ENCODE peak calls at places on chromosomes 7 and 10, in ten cellular contexts. U is colonic mucosa, I is right atrium auricular region, X is tibial artery, H is dorsolateral prefrontal cortex, B is Calu3, J is bronchial epithelial cell, C is upper lobe of right lung, A is fibroblast of pulmonary artery, D is GM20000. L is an unnamed sample.

GRCh38 chr10:131875501-131875900 is 25.3 kb upstream of the PPP2R2D start:
- DNase-seq in B (no peak), H (no peak), A (no peak), U (no peak), I (no peak), J (no peak), D (no peak), C (peak), X (no peak), L (no peak)

GRCh38 chr10:90136731-90137316 is 435.4 kb downstream of the KIF20B start:
- DNase-seq in C (no peak), I (no peak), A (peak), D (no peak), X (no peak), H (no peak), J (peak), U (no peak), B (no peak), L (no peak)

GRCh38 chr10:35195361-35196306 is 69.0 kb downstream of the CREM start:
- DNase-seq in B (peak), H (peak), D (peak), X (peak), U (peak), J (peak), A (peak), C (no peak), I (peak), L (no peak)

GRCh38 chr7:95609277-95609971 is 13.1 kb upstream of the PDK4 start:
- DNase-seq in J (peak), I (no peak), U (peak), D (no peak), A (peak), X (no peak), H (no peak), C (no peak), B (no peak), L (no peak)

GRCh38 chr10:132251928-132252327 is 55.8 kb downstream of the STK32C start:
- DNase-seq in H (no peak), D (no peak), U (no peak), A (no peak), I (no peak), C (no peak), B (no peak), X (no peak), J (no peak), L (no peak)

GRCh38 chr10:58266003-58266825 is 1.5 kb downstream of the IPMK start:
- DNase-seq in C (no peak), U (peak), H (no peak), X (no peak), J (peak), I (no peak), D (peak), A (peak), B (no peak), L (no peak)

GRCh38 chr10:67788028-67788886 is 49.7 kb downstream of the DNAJC12 start:
- DNase-seq in U (peak), B (peak), I (no peak), X (no peak), A (peak), D (peak), J (peak), C (peak), H (no peak), L (no peak)

GRCh38 chr10:62374862-62375710 is 917 bp downstream of the ZNF365 start:
- DNase-seq in C (no peak), X (no peak), D (no peak), H (no peak), I (no peak), B (peak), J (peak), A (no peak), U (no peak), L (no peak)

GRCh38 chr10:72756674-72757385 is 64.9 kb downstream of the MCU start:
- DNase-seq in A (peak), I (no peak), U (no peak), J (no peak), C (no peak), H (no peak), B (no peak), D (no peak), X (no peak), L (no peak)

GRCh38 chr7:121081327-121081936 is 92.9 kb downstream of the CPED1 start:
- DNase-seq in A (peak), C (no peak), U (no peak), X (no peak), H (no peak), B (no peak), J (peak), I (no peak), D (peak), L (no peak)

GRCh38 chr7:152624218-152624617 is 51.7 kb downstream of the XRCC2 start:
- DNase-seq in J (no peak), I (no peak), U (no peak), X (no peak), H (no peak), C (no peak), A (no peak), D (no peak), B (no peak), L (no peak)

GRCh38 chr10:128393546-128393945 is 267.3 kb upstream of the MKI67 start:
- DNase-seq in B (no peak), D (no peak), I (peak), C (no peak), J (no peak), X (no peak), U (no peak), H (no peak), A (no peak), L (no peak)

GRCh38 chr10:17009228-17009700 is 120.3 kb downstream of the CUBN start:
- DNase-seq in X (no peak), B (no peak), A (peak), D (no peak), J (peak), U (no peak), I (no peak), H (no peak), C (no peak), L (no peak)

GRCh38 chr7:116630357-116630756 is 41.6 kb upstream of the MET start:
- DNase-seq in J (no peak), A (no peak), I (no peak), X (no peak), U (no peak), C (no peak), H (no peak), B (no peak), D (peak), L (no peak)

GRCh38 chr10:48523820-48524758 is 80.8 kb downstream of the ARHGAP22 start:
- DNase-seq in A (peak), X (peak), I (no peak), U (no peak), J (no peak), C (no peak), D (peak), B (peak), H (no peak), L (no peak)

GRCh38 chr7:84261509-84261908 is 66.9 kb upstream of the SEMA3A start:
- DNase-seq in U (no peak), H (no peak), J (no peak), B (no peak), A (no peak), X (no peak), C (no peak), I (no peak), D (no peak), L (no peak)

GRCh38 chr10:86730227-86730626 is 26.2 kb upstream of the BMPR1A start:
- DNase-seq in H (peak), X (peak), A (peak), C (no peak), B (no peak), U (peak), J (no peak), D (no peak), I (peak), L (no peak)

GRCh38 chr10:77965294-77965693 is 38.7 kb upstream of the DLG5 start:
- DNase-seq in X (no peak), J (peak), H (peak), D (no peak), U (no peak), B (no peak), A (peak), I (no peak), C (no peak), L (no peak)

GRCh38 chr10:82037076-82037475 is 162.1 kb downstream of the NRG3 start:
- DNase-seq in D (no peak), H (peak), U (no peak), I (no peak), C (no peak), A (peak), X (no peak), J (no peak), B (no peak), L (no peak)

GRCh38 chr10:3873728-3874461 is 88.9 kb upstream of the KLF6 start:
- DNase-seq in B (no peak), C (no peak), I (peak), X (no peak), D (peak), H (no peak), U (no peak), J (peak), A (peak), L (no peak)

GRCh38 chr7:157442993-157443831 is 106.4 kb downstream of the DNAJB6 start:
- DNase-seq in D (no peak), A (no peak), U (no peak), I (peak), B (no peak), J (no peak), C (peak), X (no peak), H (peak), L (no peak)

GRCh38 chr7:37354661-37355131 is 94.0 kb downstream of the ELMO1 start:
- DNase-seq in D (peak), J (no peak), U (peak), H (peak), B (peak), A (peak), I (peak), C (peak), X (peak), L (no peak)

DNA sequence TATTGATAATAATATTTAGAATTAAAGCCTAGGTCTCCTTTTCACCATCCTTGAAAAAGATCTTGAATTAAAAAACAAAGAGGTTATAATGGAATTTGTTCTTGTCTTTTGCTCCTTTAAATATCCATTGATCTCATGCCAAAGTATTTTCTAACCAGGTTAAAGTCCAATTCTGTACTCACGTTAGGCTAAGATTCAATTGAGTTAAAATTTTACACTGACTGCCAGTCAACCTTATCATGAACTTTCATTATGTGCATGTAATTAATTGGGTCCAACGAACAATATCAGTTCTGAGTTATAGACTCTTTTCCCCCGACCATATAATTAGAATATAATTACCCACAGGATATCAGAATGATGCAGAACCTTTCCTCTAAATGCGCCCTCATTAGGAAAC is 266.6 kb downstream of the DGKB start:
- DNase-seq in B (no peak), U (no peak), J (no peak), A (no peak), D (no peak), X (no peak), C (no peak), I (no peak), H (no peak), L (no peak)
- TF ChIP-seq CTCF in B (no peak), U (no peak), J (no peak), A (no peak), D (no peak), X (no peak), C (no peak), I (no peak), H (no peak), L (no peak)

GRCh38 chr10:46546591-46547330 is 9.7 kb downstream of the GPRIN2 start:
- DNase-seq in A (no peak), D (no peak), X (peak), B (peak), I (no peak), U (peak), C (peak), J (peak), H (peak), L (peak)

GRCh38 chr10:46545861-46546590 is 10.4 kb downstream of the GPRIN2 start:
- DNase-seq in U (peak), J (no peak), X (no peak), B (peak), D (peak), H (no peak), A (no peak), I (no peak), C (peak), L (peak)

GRCh38 chr10:46547331-46547880 is 9.1 kb downstream of the GPRIN2 start:
- DNase-seq in H (peak), B (peak), A (no peak), C (peak), U (peak), X (no peak), D (no peak), J (no peak), I (no peak), L (peak)

GRCh38 chr10:46543379-46544014 is 13.0 kb downstream of the GPRIN2 start:
- DNase-seq in D (no peak), B (peak), U (no peak), X (no peak), J (no peak), C (peak), H (no peak), I (no peak), A (no peak), L (peak)

DNA sequence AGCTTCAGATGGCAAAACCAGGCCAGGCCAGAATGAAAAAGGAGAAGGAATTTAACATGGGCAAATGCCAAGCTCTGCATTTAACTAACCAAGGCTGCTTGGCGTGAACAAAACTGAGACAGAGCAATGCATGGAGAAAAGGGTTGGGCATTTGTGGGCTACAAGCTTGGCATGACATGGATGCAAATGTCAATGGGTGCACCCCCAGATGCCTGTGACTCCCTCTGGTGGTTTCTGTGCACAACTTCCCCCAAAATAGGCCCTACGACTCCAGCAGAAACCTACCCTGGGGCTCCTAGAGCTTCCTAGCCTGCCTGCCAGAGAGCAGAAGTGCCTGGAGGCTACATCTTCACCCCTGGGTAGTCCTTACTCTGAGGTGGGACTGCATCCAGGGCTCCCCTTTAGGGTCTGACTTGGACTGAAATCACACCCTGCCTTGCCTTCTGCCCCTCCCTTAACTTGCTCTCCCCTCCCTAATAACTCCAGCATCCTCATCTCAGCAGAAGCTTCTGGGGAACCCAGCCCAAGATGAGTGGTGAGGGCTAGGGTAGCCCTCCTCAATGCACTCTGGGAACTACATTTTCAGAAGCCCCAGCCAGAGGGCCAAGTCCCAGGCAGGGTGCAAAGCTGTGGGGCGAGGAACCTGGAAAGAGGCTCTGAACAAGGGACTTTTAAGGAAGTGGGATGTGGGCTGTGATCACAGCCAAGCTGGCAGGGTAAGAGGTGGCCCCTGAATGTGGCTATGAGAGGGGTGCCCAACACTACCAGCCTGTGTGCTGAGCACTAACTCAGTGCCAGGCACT is 11.3 kb downstream of the GPRIN2 start:
- DNase-seq in X (peak), B (peak), I (no peak), H (no peak), J (peak), C (peak), A (peak), D (peak), U (peak), L (peak)
- TF ChIP-seq CTCF in X (no peak), B (peak), I (no peak), H (no peak), J (peak), C (peak), A (peak), D (peak), U (peak), L (no peak)

GRCh38 chr10:63972949-63973827 is 452.0 kb downstream of the REEP3 start:
- DNase-seq in B (no peak), D (no peak), A (no peak), C (no peak), U (no peak), I (no peak), H (no peak), J (no peak), X (peak), L (no peak)

GRCh38 chr10:63977329-63977923 is 456.2 kb downstream of the REEP3 start:
- DNase-seq in C (no peak), I (no peak), D (peak), A (peak), X (no peak), U (peak), H (peak), B (peak), J (peak), L (no peak)

GRCh38 chr10:63976538-63976937 is 455.3 kb downstream of the REEP3 start:
- DNase-seq in B (peak), X (no peak), C (peak), A (peak), I (no peak), J (peak), H (peak), U (peak), D (peak), L (no peak)
- TF ChIP-seq CTCF in B (peak), X (peak), C (peak), A (peak), I (no peak), J (peak), H (peak), U (peak), D (peak), L (no peak)

GRCh38 chr7:149808311-149808710 is 29.9 kb upstream of the ZNF862 start:
- DNase-seq in D (no peak), I (no peak), U (no peak), J (no peak), B (no peak), C (no peak), X (no peak), H (no peak), A (no peak), L (no peak)

GRCh38 chr7:149813254-149814035 is 24.7 kb upstream of the ZNF862 start:
- DNase-seq in D (no peak), A (no peak), X (no peak), B (no peak), U (no peak), C (no peak), H (no peak), I (no peak), J (no peak), L (no peak)

GRCh38 chr7:149809215-149809614 is 29.0 kb upstream of the ZNF862 start:
- DNase-seq in J (no peak), I (no peak), H (no peak), U (no peak), A (no peak), X (no peak), B (no peak), D (no peak), C (no peak), L (no peak)

GRCh38 chr7:149811831-149812490 is 26.2 kb upstream of the ZNF862 start:
- DNase-seq in I (no peak), X (no peak), B (no peak), A (no peak), U (no peak), H (no peak), C (no peak), D (no peak), J (no peak), L (no peak)

DNA sequence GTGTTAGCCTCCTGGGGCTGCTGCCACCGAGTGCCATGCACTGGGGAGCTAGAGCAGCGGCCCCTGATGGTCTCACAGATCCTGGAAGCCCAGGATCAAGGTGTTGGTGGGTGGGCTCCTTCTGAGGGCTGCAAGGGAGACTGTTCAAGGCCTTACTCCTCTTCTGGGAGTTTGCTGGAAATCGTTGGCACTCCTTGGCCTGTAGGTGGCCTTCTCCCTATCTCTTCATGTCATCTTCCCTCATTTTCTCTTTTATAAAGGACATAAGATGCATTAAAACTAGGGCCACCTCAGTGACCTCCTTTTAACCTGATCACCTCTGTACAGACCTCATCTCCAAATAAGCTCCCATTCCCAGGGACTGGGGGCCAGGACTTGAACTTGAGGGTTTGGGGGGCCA is 27.0 kb upstream of the ZNF862 start:
- DNase-seq in X (no peak), D (no peak), B (no peak), A (no peak), I (no peak), U (no peak), H (no peak), C (no peak), J (no peak), L (no peak)
- TF ChIP-seq CTCF in X (no peak), D (no peak), B (no peak), A (peak), I (no peak), U (no peak), H (no peak), C (no peak), J (peak), L (no peak)